ENCODE peak calls at places on chromosomes 3 and 15, in nine cellular contexts. One of them, this sample, is unnamed.
A peak's percentile ranks its signal among the peaks of the same experiment; 100 is the strongest.

GRCh38 chr3:30730967-30731366 is 124.6 kb downstream of the TGFBR2 start:
- DNase-seq in progenitor cell of endocrine pancreas: no peak
- DNase-seq in HS-5: no peak
- DNase-seq in caudate nucleus: no peak
- DNase-seq in H7: no peak
- DNase-seq in aorta: no peak
- DNase-seq in stimulated activated CD4-positive, alpha-beta T cell treated with anti-CD3 and anti-CD28 coated beads, Interleukin-15, amount 100 ng/mL, for 48 hours: no peak
- DNase-seq in ACHN: no peak
- DNase-seq in astrocyte of the spinal cord: no peak
- DNase-seq in this sample: no peak

GRCh38 chr15:45704329-45705249 is 69.8 kb downstream of the SQOR start:
- DNase-seq in stimulated activated CD4-positive, alpha-beta T cell treated with anti-CD3 and anti-CD28 coated beads, Interleukin-15, amount 100 ng/mL, for 48 hours: no peak
- DNase-seq in astrocyte of the spinal cord: peak; percentile 16
- DNase-seq in H7: peak; percentile 79
- DNase-seq in ACHN: peak; percentile 22
- DNase-seq in aorta: peak; percentile 82
- DNase-seq in HS-5: no peak
- DNase-seq in caudate nucleus: no peak
- DNase-seq in progenitor cell of endocrine pancreas: peak; percentile 39
- DNase-seq in this sample: no peak

GRCh38 chr3:196932600-196932999 is 9.7 kb downstream of the NCBP2 start:
- DNase-seq in ACHN: no peak
- DNase-seq in progenitor cell of endocrine pancreas: no peak
- DNase-seq in stimulated activated CD4-positive, alpha-beta T cell treated with anti-CD3 and anti-CD28 coated beads, Interleukin-15, amount 100 ng/mL, for 48 hours: no peak
- DNase-seq in H7: no peak
- DNase-seq in aorta: no peak
- DNase-seq in caudate nucleus: no peak
- DNase-seq in astrocyte of the spinal cord: no peak
- DNase-seq in HS-5: no peak
- DNase-seq in this sample: no peak

GRCh38 chr3:123655400-123655799 is 70.5 kb upstream of the HACD2 start:
- DNase-seq in stimulated activated CD4-positive, alpha-beta T cell treated with anti-CD3 and anti-CD28 coated beads, Interleukin-15, amount 100 ng/mL, for 48 hours: no peak
- DNase-seq in caudate nucleus: no peak
- DNase-seq in HS-5: no peak
- DNase-seq in ACHN: no peak
- DNase-seq in progenitor cell of endocrine pancreas: no peak
- DNase-seq in H7: no peak
- DNase-seq in aorta: no peak
- DNase-seq in astrocyte of the spinal cord: no peak
- DNase-seq in this sample: no peak

GRCh38 chr15:88246666-88247446 is 9.7 kb downstream of the NTRK3 start:
- DNase-seq in astrocyte of the spinal cord: peak; percentile 70
- DNase-seq in caudate nucleus: peak; percentile 75
- DNase-seq in H7: peak; percentile 91
- DNase-seq in aorta: peak; percentile 94
- DNase-seq in HS-5: peak; percentile 36
- DNase-seq in progenitor cell of endocrine pancreas: peak; percentile 75
- DNase-seq in ACHN: peak; percentile 60
- DNase-seq in stimulated activated CD4-positive, alpha-beta T cell treated with anti-CD3 and anti-CD28 coated beads, Interleukin-15, amount 100 ng/mL, for 48 hours: peak; percentile 63
- DNase-seq in this sample: peak; percentile 80

GRCh38 chr15:66153549-66154415 is 99.8 kb downstream of the MEGF11 start:
- DNase-seq in H7: no peak
- DNase-seq in HS-5: no peak
- DNase-seq in stimulated activated CD4-positive, alpha-beta T cell treated with anti-CD3 and anti-CD28 coated beads, Interleukin-15, amount 100 ng/mL, for 48 hours: no peak
- DNase-seq in aorta: no peak
- DNase-seq in astrocyte of the spinal cord: no peak
- DNase-seq in progenitor cell of endocrine pancreas: no peak
- DNase-seq in caudate nucleus: no peak
- DNase-seq in ACHN: no peak
- DNase-seq in this sample: no peak

GRCh38 chr15:85388962-85389361 is 8.6 kb downstream of the AKAP13 start:
- DNase-seq in aorta: no peak
- DNase-seq in H7: no peak
- DNase-seq in progenitor cell of endocrine pancreas: no peak
- DNase-seq in caudate nucleus: no peak
- DNase-seq in stimulated activated CD4-positive, alpha-beta T cell treated with anti-CD3 and anti-CD28 coated beads, Interleukin-15, amount 100 ng/mL, for 48 hours: no peak
- DNase-seq in astrocyte of the spinal cord: no peak
- DNase-seq in HS-5: no peak
- DNase-seq in ACHN: no peak
- DNase-seq in this sample: no peak

GRCh38 chr3:33388374-33389100 is 51.7 kb downstream of the UBP1 start:
- DNase-seq in aorta: no peak
- DNase-seq in H7: no peak
- DNase-seq in astrocyte of the spinal cord: no peak
- DNase-seq in caudate nucleus: no peak
- DNase-seq in HS-5: no peak
- DNase-seq in ACHN: no peak
- DNase-seq in progenitor cell of endocrine pancreas: no peak
- DNase-seq in stimulated activated CD4-positive, alpha-beta T cell treated with anti-CD3 and anti-CD28 coated beads, Interleukin-15, amount 100 ng/mL, for 48 hours: no peak
- DNase-seq in this sample: no peak

GRCh38 chr3:40079203-40079844 is 230.2 kb upstream of the EIF1B start:
- DNase-seq in progenitor cell of endocrine pancreas: no peak
- DNase-seq in aorta: no peak
- DNase-seq in caudate nucleus: no peak
- DNase-seq in H7: no peak
- DNase-seq in HS-5: peak; percentile 45
- DNase-seq in ACHN: no peak
- DNase-seq in astrocyte of the spinal cord: peak; percentile 70
- DNase-seq in stimulated activated CD4-positive, alpha-beta T cell treated with anti-CD3 and anti-CD28 coated beads, Interleukin-15, amount 100 ng/mL, for 48 hours: no peak
- DNase-seq in this sample: no peak